ENCODE peak calls at places on chromosomes 13 and 19, in five cellular contexts. One of them, this sample, is unnamed. For H3K4me1 and H3K36me3, the result is how much of the 10 kb centered on the place peaks cover.

GRCh38 chr19:23283925-23284324 is 33.7 kb upstream of the ZNF724 start:
- DNase-seq in ovary: no peak
- DNase-seq in CD4-positive, CD25-positive, alpha-beta regulatory T cell: peak
- DNase-seq in neural progenitor cell: peak
- DNase-seq in thoracic aorta: no peak
- DNase-seq in this sample: no peak

GRCh38 chr19:10889880-10890279 is 18.5 kb downstream of the CARM1 start:
- DNase-seq in neural progenitor cell: no peak
- DNase-seq in thoracic aorta: no peak
- DNase-seq in ovary: no peak
- DNase-seq in CD4-positive, CD25-positive, alpha-beta regulatory T cell: no peak
- DNase-seq in this sample: no peak

GRCh38 chr19:46306501-46306900 is 9.7 kb downstream of the HIF3A start:
- DNase-seq in CD4-positive, CD25-positive, alpha-beta regulatory T cell: no peak
- DNase-seq in ovary: no peak
- DNase-seq in thoracic aorta: no peak
- DNase-seq in neural progenitor cell: no peak
- DNase-seq in this sample: no peak

GRCh38 chr19:29265436-29265835 is 52.5 kb upstream of the UQCRFS1 start:
- DNase-seq in neural progenitor cell: no peak
- DNase-seq in CD4-positive, CD25-positive, alpha-beta regulatory T cell: no peak
- DNase-seq in ovary: no peak
- DNase-seq in thoracic aorta: no peak
- DNase-seq in this sample: no peak

GRCh38 chr19:4754248-4754647 is 30.6 kb upstream of the DPP9 start:
- DNase-seq in CD4-positive, CD25-positive, alpha-beta regulatory T cell: no peak
- DNase-seq in ovary: no peak
- DNase-seq in thoracic aorta: no peak
- DNase-seq in neural progenitor cell: no peak
- DNase-seq in this sample: no peak

GRCh38 chr19:33226550-33227241 is 1.0 kb upstream of the SLC7A10 start:
- DNase-seq in ovary: no peak
- DNase-seq in neural progenitor cell: peak
- DNase-seq in CD4-positive, CD25-positive, alpha-beta regulatory T cell: no peak
- DNase-seq in thoracic aorta: no peak
- DNase-seq in this sample: no peak

GRCh38 chr19:53965091-53965490 is 2.4 kb downstream of the CACNG8 start:
- DNase-seq in CD4-positive, CD25-positive, alpha-beta regulatory T cell: no peak
- DNase-seq in neural progenitor cell: no peak
- DNase-seq in ovary: no peak
- DNase-seq in thoracic aorta: no peak
- DNase-seq in this sample: no peak

GRCh38 chr19:18204394-18205179 is 745 bp upstream of the RAB3A start:
- DNase-seq in ovary: peak
- DNase-seq in CD4-positive, CD25-positive, alpha-beta regulatory T cell: no peak
- DNase-seq in neural progenitor cell: peak
- DNase-seq in thoracic aorta: no peak
- DNase-seq in this sample: no peak

GRCh38 chr19:8610041-8610927 is at the start of gene ADAMTS10:
- DNase-seq in CD4-positive, CD25-positive, alpha-beta regulatory T cell: peak
- DNase-seq in thoracic aorta: no peak
- DNase-seq in neural progenitor cell: peak
- DNase-seq in ovary: peak
- DNase-seq in this sample: no peak

GRCh38 chr13:67100723-67101122 is 129.4 kb downstream of the PCDH9 start:
- DNase-seq in thoracic aorta: no peak
- DNase-seq in CD4-positive, CD25-positive, alpha-beta regulatory T cell: no peak
- DNase-seq in ovary: no peak
- DNase-seq in neural progenitor cell: no peak
- DNase-seq in this sample: no peak

GRCh38 chr19:45009625-45010255 is 8.5 kb downstream of the RELB start:
- DNase-seq in neural progenitor cell: no peak
- DNase-seq in ovary: no peak
- DNase-seq in thoracic aorta: no peak
- DNase-seq in CD4-positive, CD25-positive, alpha-beta regulatory T cell: no peak
- DNase-seq in this sample: no peak

GRCh38 chr13:56622840-56623239 is 517.9 kb upstream of the PRR20A start:
- DNase-seq in CD4-positive, CD25-positive, alpha-beta regulatory T cell: no peak
- DNase-seq in neural progenitor cell: no peak
- DNase-seq in thoracic aorta: no peak
- DNase-seq in ovary: no peak
- DNase-seq in this sample: no peak

GRCh38 chr13:78194904-78195639 is 276.4 kb upstream of the EDNRB start:
- DNase-seq in thoracic aorta: no peak
- DNase-seq in neural progenitor cell: peak
- DNase-seq in CD4-positive, CD25-positive, alpha-beta regulatory T cell: no peak
- DNase-seq in ovary: no peak
- DNase-seq in this sample: no peak

GRCh38 chr19:6806488-6806887 is 34.0 kb downstream of the VAV1 start:
- DNase-seq in neural progenitor cell: no peak
- DNase-seq in CD4-positive, CD25-positive, alpha-beta regulatory T cell: no peak
- DNase-seq in ovary: no peak
- DNase-seq in thoracic aorta: no peak
- DNase-seq in this sample: no peak

GRCh38 chr13:44158741-44159632 is 214.6 kb upstream of the SERP2 start:
- DNase-seq in ovary: peak
- DNase-seq in neural progenitor cell: no peak
- DNase-seq in CD4-positive, CD25-positive, alpha-beta regulatory T cell: no peak
- DNase-seq in thoracic aorta: no peak
- DNase-seq in this sample: no peak

GRCh38 chr19:52007436-52007804 is 591 bp downstream of the ZNF615 start:
- DNase-seq in thoracic aorta: no peak
- DNase-seq in CD4-positive, CD25-positive, alpha-beta regulatory T cell: peak
- DNase-seq in ovary: no peak
- DNase-seq in neural progenitor cell: peak
- DNase-seq in this sample: no peak

GRCh38 chr19:39599116-39599515 is 3.2 kb upstream of the LGALS13 start:
- DNase-seq in ovary: no peak
- DNase-seq in thoracic aorta: no peak
- DNase-seq in CD4-positive, CD25-positive, alpha-beta regulatory T cell: peak
- DNase-seq in neural progenitor cell: peak
- DNase-seq in this sample: no peak

GRCh38 chr19:495047-495439 is 1.2 kb upstream of the MADCAM1 start:
- DNase-seq in thoracic aorta: no peak
- DNase-seq in neural progenitor cell: no peak
- DNase-seq in CD4-positive, CD25-positive, alpha-beta regulatory T cell: no peak
- DNase-seq in ovary: no peak
- DNase-seq in this sample: no peak

GRCh38 chr13:63124863-63125262 is 1709.2 kb upstream of the PCDH20 start:
- DNase-seq in thoracic aorta: no peak
- DNase-seq in CD4-positive, CD25-positive, alpha-beta regulatory T cell: no peak
- DNase-seq in ovary: no peak
- DNase-seq in neural progenitor cell: no peak
- DNase-seq in this sample: no peak

GRCh38 chr13:78655906-78656305 is 3.0 kb downstream of the OBI1 start:
- DNase-seq in neural progenitor cell: no peak
- DNase-seq in thoracic aorta: no peak
- DNase-seq in ovary: no peak
- DNase-seq in CD4-positive, CD25-positive, alpha-beta regulatory T cell: no peak
- DNase-seq in this sample: no peak

GRCh38 chr19:42396248-42396541 is 6.1 kb upstream of the CNFN start:
- DNase-seq in CD4-positive, CD25-positive, alpha-beta regulatory T cell: no peak
- DNase-seq in thoracic aorta: no peak
- DNase-seq in ovary: no peak
- DNase-seq in neural progenitor cell: no peak
- DNase-seq in this sample: no peak

GRCh38 chr19:35545855-35546381 is 492 bp downstream of the TMEM147 start:
- DNase-seq in ovary: peak
- DNase-seq in neural progenitor cell: no peak
- DNase-seq in thoracic aorta: no peak
- DNase-seq in CD4-positive, CD25-positive, alpha-beta regulatory T cell: peak
- DNase-seq in this sample: no peak

GRCh38 chr19:5114713-5115112 is 145.8 kb downstream of the KDM4B start:
- DNase-seq in neural progenitor cell: no peak
- DNase-seq in thoracic aorta: no peak
- DNase-seq in CD4-positive, CD25-positive, alpha-beta regulatory T cell: no peak
- DNase-seq in ovary: no peak
- DNase-seq in this sample: no peak

GRCh38 chr19:55249841-55250240 is 9.0 kb downstream of the PPP6R1 start:
- DNase-seq in neural progenitor cell: no peak
- DNase-seq in ovary: no peak
- DNase-seq in thoracic aorta: no peak
- DNase-seq in CD4-positive, CD25-positive, alpha-beta regulatory T cell: no peak
- DNase-seq in this sample: no peak
- H3K4me1 ChIP-seq in neural progenitor cell: under half
- H3K4me1 ChIP-seq in ovary: under half
- H3K4me1 ChIP-seq in thoracic aorta: under half
- H3K4me1 ChIP-seq in CD4-positive, CD25-positive, alpha-beta regulatory T cell: half or more
- H3K4me1 ChIP-seq in this sample: under half

GRCh38 chr13:113231306-113232207 is 22.1 kb downstream of the CUL4A start:
- DNase-seq in CD4-positive, CD25-positive, alpha-beta regulatory T cell: no peak
- DNase-seq in ovary: no peak
- DNase-seq in thoracic aorta: no peak
- DNase-seq in neural progenitor cell: no peak
- DNase-seq in this sample: no peak
- H3K36me3 ChIP-seq in CD4-positive, CD25-positive, alpha-beta regulatory T cell: half or more
- H3K36me3 ChIP-seq in ovary: under half
- H3K36me3 ChIP-seq in thoracic aorta: under half
- H3K36me3 ChIP-seq in neural progenitor cell: under half
- H3K36me3 ChIP-seq in this sample: under half

GRCh38 chr13:45340422-45341033 is 455 bp downstream of the TPT1 start:
- DNase-seq in thoracic aorta: peak
- DNase-seq in CD4-positive, CD25-positive, alpha-beta regulatory T cell: peak
- DNase-seq in ovary: peak
- DNase-seq in neural progenitor cell: peak
- DNase-seq in this sample: no peak
- H3K4me1 ChIP-seq in thoracic aorta: under half
- H3K4me1 ChIP-seq in CD4-positive, CD25-positive, alpha-beta regulatory T cell: half or more
- H3K4me1 ChIP-seq in ovary: under half
- H3K4me1 ChIP-seq in neural progenitor cell: under half
- H3K4me1 ChIP-seq in this sample: under half

DNA sequence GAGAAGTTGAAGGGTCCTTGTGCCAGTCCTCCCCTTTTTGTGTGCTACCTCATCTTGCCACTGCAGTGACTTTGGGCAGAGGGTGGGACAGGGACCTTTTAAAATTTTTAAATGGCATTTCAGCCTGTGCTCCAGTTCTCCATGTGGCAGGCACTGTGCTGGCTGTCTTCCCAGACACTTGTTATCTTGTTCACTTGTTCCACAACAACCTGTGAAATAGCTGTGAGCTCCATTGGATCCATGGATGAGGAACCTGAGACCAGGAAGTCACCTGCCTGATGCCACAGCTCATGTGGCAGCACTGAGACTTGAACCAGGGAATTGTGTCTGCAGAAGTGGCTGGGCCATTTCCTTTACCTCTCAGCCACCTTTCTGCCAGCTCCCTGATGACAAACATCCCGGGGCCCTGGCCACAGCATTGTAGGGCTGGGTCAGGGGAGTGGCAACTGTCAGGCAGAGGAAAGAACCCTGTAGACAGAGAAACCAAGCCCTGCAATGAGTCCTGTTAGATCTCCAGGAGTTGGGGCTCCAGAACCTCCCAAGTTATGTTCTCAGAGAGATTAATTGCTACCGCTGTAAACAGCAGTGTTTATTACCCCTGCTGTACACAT is 6.4 kb downstream of the EGLN2 start:
- DNase-seq in neural progenitor cell: no peak
- DNase-seq in thoracic aorta: no peak
- DNase-seq in ovary: no peak
- DNase-seq in CD4-positive, CD25-positive, alpha-beta regulatory T cell: peak
- DNase-seq in this sample: no peak
- H3K36me3 ChIP-seq in neural progenitor cell: under half
- H3K36me3 ChIP-seq in thoracic aorta: under half
- H3K36me3 ChIP-seq in ovary: under half
- H3K36me3 ChIP-seq in CD4-positive, CD25-positive, alpha-beta regulatory T cell: under half
- H3K36me3 ChIP-seq in this sample: under half

GRCh38 chr19:13062317-13062716 is 40.3 kb downstream of the LYL1 start:
- DNase-seq in thoracic aorta: no peak
- DNase-seq in ovary: no peak
- DNase-seq in neural progenitor cell: no peak
- DNase-seq in CD4-positive, CD25-positive, alpha-beta regulatory T cell: no peak
- DNase-seq in this sample: no peak
- H3K4me1 ChIP-seq in thoracic aorta: half or more
- H3K4me1 ChIP-seq in ovary: half or more
- H3K4me1 ChIP-seq in neural progenitor cell: under half
- H3K4me1 ChIP-seq in CD4-positive, CD25-positive, alpha-beta regulatory T cell: under half
- H3K4me1 ChIP-seq in this sample: half or more

GRCh38 chr19:15268192-15268927 is 36.1 kb upstream of the EPHX3 start:
- DNase-seq in CD4-positive, CD25-positive, alpha-beta regulatory T cell: no peak
- DNase-seq in ovary: no peak
- DNase-seq in neural progenitor cell: no peak
- DNase-seq in thoracic aorta: no peak
- DNase-seq in this sample: no peak

GRCh38 chr19:15265214-15265613 is 33.0 kb upstream of the EPHX3 start:
- DNase-seq in thoracic aorta: no peak
- DNase-seq in neural progenitor cell: no peak
- DNase-seq in CD4-positive, CD25-positive, alpha-beta regulatory T cell: no peak
- DNase-seq in ovary: no peak
- DNase-seq in this sample: no peak

GRCh38 chr19:15264933-15265206 is 32.6 kb upstream of the EPHX3 start:
- DNase-seq in thoracic aorta: no peak
- DNase-seq in ovary: no peak
- DNase-seq in neural progenitor cell: no peak
- DNase-seq in CD4-positive, CD25-positive, alpha-beta regulatory T cell: no peak
- DNase-seq in this sample: no peak

GRCh38 chr19:15265849-15266248 is 33.6 kb upstream of the EPHX3 start:
- DNase-seq in thoracic aorta: peak
- DNase-seq in ovary: peak
- DNase-seq in CD4-positive, CD25-positive, alpha-beta regulatory T cell: no peak
- DNase-seq in neural progenitor cell: no peak
- DNase-seq in this sample: no peak

GRCh38 chr19:15266683-15267082 is 34.4 kb upstream of the EPHX3 start:
- DNase-seq in neural progenitor cell: no peak
- DNase-seq in CD4-positive, CD25-positive, alpha-beta regulatory T cell: no peak
- DNase-seq in ovary: no peak
- DNase-seq in thoracic aorta: no peak
- DNase-seq in this sample: no peak
- H3K36me3 ChIP-seq in neural progenitor cell: under half
- H3K36me3 ChIP-seq in CD4-positive, CD25-positive, alpha-beta regulatory T cell: half or more
- H3K36me3 ChIP-seq in ovary: under half
- H3K36me3 ChIP-seq in thoracic aorta: under half
- H3K36me3 ChIP-seq in this sample: under half

This sample was measured in Panc1.